ENCODE peak calls at places on chromosome 9, in seven cellular contexts. P, U, C, N, Z, J and I are unnamed samples.

GRCh38 chr9:35862328-35862727 is 7.9 kb downstream of the OR13J1 start:
- DNase-seq in P (no peak), U (no peak), C (no peak), N (no peak), Z (no peak), J (no peak), I (no peak)

GRCh38 chr9:137785704-137786161 is 91.8 kb upstream of the CACNA1B start:
- DNase-seq in P (no peak), U (no peak), C (no peak), N (no peak), Z (peak), J (no peak), I (no peak)

GRCh38 chr9:21974542-21975409 is 19.4 kb downstream of the CDKN2A start:
- DNase-seq in P (no peak), U (no peak), C (no peak), N (no peak), Z (peak), J (no peak), I (no peak)

GRCh38 chr9:90665072-90665471 is 22.4 kb upstream of the DIRAS2 start:
- DNase-seq in P (no peak), U (no peak), C (no peak), N (no peak), Z (peak), J (no peak), I (no peak)

GRCh38 chr9:121261107-121261460 is 6.9 kb upstream of the GSN start:
- DNase-seq in P (no peak), U (peak), C (no peak), N (peak), Z (no peak), J (no peak), I (no peak)

GRCh38 chr9:117783828-117784227 is 79.6 kb downstream of the TLR4 start:
- DNase-seq in P (no peak), U (no peak), C (no peak), N (no peak), Z (no peak), J (no peak), I (no peak)

GRCh38 chr9:123724211-123724831 is 205.6 kb downstream of the DENND1A start:
- DNase-seq in P (no peak), U (peak), C (no peak), N (peak), Z (peak), J (no peak), I (no peak)

GRCh38 chr9:6592791-6593190 is 52.7 kb downstream of the GLDC start:
- DNase-seq in P (no peak), U (no peak), C (no peak), N (no peak), Z (no peak), J (no peak), I (no peak)

GRCh38 chr9:136296434-136297015 is 7.4 kb downstream of the CCDC187 start:
- DNase-seq in P (no peak), U (no peak), C (no peak), N (no peak), Z (no peak), J (no peak), I (no peak)

GRCh38 chr9:89256690-89257089 is 54.3 kb upstream of the CKS2 start:
- DNase-seq in P (no peak), U (no peak), C (no peak), N (no peak), Z (no peak), J (no peak), I (no peak)

GRCh38 chr9:119811030-119811429 is 441.8 kb upstream of the BRINP1 start:
- DNase-seq in P (no peak), U (peak), C (no peak), N (no peak), Z (peak), J (no peak), I (no peak)

GRCh38 chr9:127694890-127695735 is 11.7 kb upstream of the CFAP157 start:
- DNase-seq in P (no peak), U (no peak), C (no peak), N (no peak), Z (no peak), J (no peak), I (no peak)

GRCh38 chr9:38445154-38446043 is 21.1 kb upstream of the IGFBPL1 start:
- DNase-seq in P (no peak), U (no peak), C (no peak), N (no peak), Z (no peak), J (no peak), I (no peak)

GRCh38 chr9:69397384-69398214 is 72.6 kb downstream of the ENTREP1 start:
- DNase-seq in P (no peak), U (no peak), C (no peak), N (peak), Z (peak), J (no peak), I (no peak)

GRCh38 chr9:91032056-91032455 is 230.4 kb downstream of the SYK start:
- DNase-seq in P (no peak), U (no peak), C (no peak), N (no peak), Z (no peak), J (no peak), I (no peak)

GRCh38 chr9:80467632-80468031 is 895.9 kb downstream of the TLE4 start:
- DNase-seq in P (no peak), U (peak), C (no peak), N (no peak), Z (no peak), J (no peak), I (no peak)

GRCh38 chr9:7135735-7136134 is 378.0 kb downstream of the KDM4C start:
- DNase-seq in P (no peak), U (no peak), C (no peak), N (no peak), Z (no peak), J (no peak), I (no peak)

GRCh38 chr9:106420511-106420944 is 442.4 kb upstream of the ZNF462 start:
- DNase-seq in P (no peak), U (peak), C (no peak), N (no peak), Z (no peak), J (no peak), I (no peak)

GRCh38 chr9:35748239-35748857 is 680 bp downstream of the GBA2 start:
- DNase-seq in P (no peak), U (no peak), C (no peak), N (no peak), Z (no peak), J (no peak), I (no peak)

GRCh38 chr9:76704601-76705204 is 59.5 kb upstream of the PCA3 start:
- DNase-seq in P (no peak), U (peak), C (no peak), N (no peak), Z (peak), J (no peak), I (no peak)

GRCh38 chr9:129626079-129626943 is at the start of gene NTMT1:
- DNase-seq in P (peak), U (peak), C (peak), N (peak), Z (peak), J (peak), I (peak)

GRCh38 chr9:136840877-136841645 is 1.2 kb upstream of the AJM1 start:
- DNase-seq in P (no peak), U (peak), C (no peak), N (peak), Z (peak), J (no peak), I (no peak)

GRCh38 chr9:88874391-88874790 is 116.9 kb upstream of the S1PR3 start:
- DNase-seq in P (no peak), U (peak), C (no peak), N (no peak), Z (no peak), J (no peak), I (no peak)

GRCh38 chr9:98097836-98098235 is 21.2 kb downstream of the TRIM14 start:
- DNase-seq in P (no peak), U (no peak), C (no peak), N (no peak), Z (no peak), J (peak), I (no peak)

GRCh38 chr9:2681981-2682380 is 35.3 kb upstream of the KCNV2 start:
- DNase-seq in P (no peak), U (no peak), C (no peak), N (no peak), Z (no peak), J (no peak), I (no peak)

GRCh38 chr9:27371382-27371781 is 74.4 kb upstream of the EQTN start:
- DNase-seq in P (no peak), U (peak), C (no peak), N (no peak), Z (peak), J (no peak), I (no peak)

GRCh38 chr9:116476002-116476401 is 211.1 kb upstream of the TRIM32 start:
- DNase-seq in P (no peak), U (no peak), C (no peak), N (no peak), Z (no peak), J (no peak), I (no peak)

GRCh38 chr9:88658311-88658822 is 123.4 kb downstream of the NXNL2 start:
- DNase-seq in P (no peak), U (no peak), C (no peak), N (no peak), Z (no peak), J (no peak), I (no peak)

GRCh38 chr9:136538599-136539426 is 7.0 kb downstream of the NOTCH1 start:
- DNase-seq in P (peak), U (no peak), C (no peak), N (no peak), Z (no peak), J (peak), I (peak)

GRCh38 chr9:129863059-129863690 is 27.9 kb downstream of the USP20 start:
- DNase-seq in P (peak), U (peak), C (no peak), N (no peak), Z (peak), J (peak), I (peak)

GRCh38 chr9:100581661-100582060 is 3.8 kb downstream of the CAVIN4 start:
- DNase-seq in P (no peak), U (no peak), C (no peak), N (no peak), Z (no peak), J (no peak), I (no peak)

GRCh38 chr9:122498883-122499288 is 11.7 kb upstream of the OR1J2 start:
- DNase-seq in P (no peak), U (peak), C (no peak), N (no peak), Z (peak), J (no peak), I (no peak)

GRCh38 chr9:70484232-70485130 is 70.0 kb upstream of the KLF9 start:
- DNase-seq in P (no peak), U (peak), C (no peak), N (peak), Z (peak), J (no peak), I (peak)

GRCh38 chr9:135797507-135798302 is 95.7 kb downstream of the KCNT1 start:
- DNase-seq in P (no peak), U (peak), C (no peak), N (peak), Z (peak), J (no peak), I (no peak)

GRCh38 chr9:135294826-135295225 is 184.8 kb upstream of the PPP1R26 start:
- DNase-seq in P (no peak), U (peak), C (no peak), N (no peak), Z (no peak), J (no peak), I (no peak)

GRCh38 chr9:82513242-82513750 is 524.7 kb downstream of the SPATA31D1 start:
- DNase-seq in P (no peak), U (no peak), C (no peak), N (no peak), Z (no peak), J (no peak), I (no peak)